ENCODE peak calls at places on chromosomes 1 and 21, in five cellular contexts. One of them, this sample, is unnamed.
A peak's percentile ranks its signal among the peaks of the same experiment; 100 is the strongest.

GRCh38 chr1:211196880-211197279 is 62.3 kb upstream of the RCOR3 start:
- DNase-seq in CD8-positive, alpha-beta T cell: no peak
- DNase-seq in psoas muscle: no peak
- DNase-seq in ovary: no peak
- DNase-seq in esophagus squamous epithelium: no peak
- DNase-seq in this sample: no peak

GRCh38 chr1:236837115-236837514 is 42.0 kb downstream of the MTR start:
- DNase-seq in CD8-positive, alpha-beta T cell: no peak
- DNase-seq in psoas muscle: no peak
- DNase-seq in ovary: no peak
- DNase-seq in esophagus squamous epithelium: no peak
- DNase-seq in this sample: no peak

GRCh38 chr21:38927776-38928175 is 122.0 kb downstream of the ETS2 start:
- DNase-seq in CD8-positive, alpha-beta T cell: no peak
- DNase-seq in psoas muscle: no peak
- DNase-seq in ovary: no peak
- DNase-seq in esophagus squamous epithelium: no peak
- DNase-seq in this sample: no peak

GRCh38 chr1:66396212-66396890 is 137.6 kb upstream of the SGIP1 start:
- DNase-seq in CD8-positive, alpha-beta T cell: no peak
- DNase-seq in psoas muscle: no peak
- DNase-seq in ovary: no peak
- DNase-seq in esophagus squamous epithelium: no peak
- DNase-seq in this sample: no peak

GRCh38 chr1:57824535-57824934 is 400.7 kb upstream of the DAB1 start:
- DNase-seq in CD8-positive, alpha-beta T cell: no peak
- DNase-seq in psoas muscle: no peak
- DNase-seq in ovary: no peak
- DNase-seq in esophagus squamous epithelium: no peak
- DNase-seq in this sample: no peak

GRCh38 chr1:56107278-56107643 is 472.1 kb downstream of the PLPP3 start:
- DNase-seq in CD8-positive, alpha-beta T cell: no peak
- DNase-seq in psoas muscle: no peak
- DNase-seq in ovary: no peak
- DNase-seq in esophagus squamous epithelium: no peak
- DNase-seq in this sample: no peak

GRCh38 chr1:222928212-222928611 is 113.4 kb downstream of the DISP1 start:
- DNase-seq in CD8-positive, alpha-beta T cell: no peak
- DNase-seq in psoas muscle: peak; percentile 64
- DNase-seq in ovary: peak; percentile 44
- DNase-seq in esophagus squamous epithelium: no peak
- DNase-seq in this sample: peak; percentile 45

GRCh38 chr1:47725732-47726495 is 271.3 kb downstream of the TRABD2B start:
- DNase-seq in CD8-positive, alpha-beta T cell: peak; percentile 44
- DNase-seq in psoas muscle: peak; percentile 82
- DNase-seq in ovary: peak; percentile 56
- DNase-seq in esophagus squamous epithelium: no peak
- DNase-seq in this sample: peak; percentile 70

GRCh38 chr1:220528049-220528678 is at the start of gene MARK1:
- DNase-seq in CD8-positive, alpha-beta T cell: no peak
- DNase-seq in psoas muscle: peak; percentile 85
- DNase-seq in ovary: peak; percentile 31
- DNase-seq in esophagus squamous epithelium: no peak
- DNase-seq in this sample: no peak

GRCh38 chr1:61808968-61809367 is 66.7 kb downstream of the PATJ start:
- DNase-seq in CD8-positive, alpha-beta T cell: no peak
- DNase-seq in psoas muscle: no peak
- DNase-seq in ovary: no peak
- DNase-seq in esophagus squamous epithelium: no peak
- DNase-seq in this sample: peak; percentile 32

GRCh38 chr1:2044510-2045319 is 5.5 kb upstream of the PRKCZ start:
- DNase-seq in CD8-positive, alpha-beta T cell: peak; percentile 76
- DNase-seq in psoas muscle: peak; percentile 81
- DNase-seq in ovary: peak; percentile 67
- DNase-seq in esophagus squamous epithelium: no peak
- DNase-seq in this sample: peak; percentile 17

GRCh38 chr1:240611619-240612490 is at the start of gene GREM2:
- DNase-seq in CD8-positive, alpha-beta T cell: peak; percentile 11
- DNase-seq in psoas muscle: peak; percentile 56
- DNase-seq in ovary: peak; percentile 63
- DNase-seq in esophagus squamous epithelium: no peak
- DNase-seq in this sample: peak; percentile 93

GRCh38 chr1:183327429-183328290 is 90.5 kb downstream of the NMNAT2 start:
- DNase-seq in CD8-positive, alpha-beta T cell: no peak
- DNase-seq in psoas muscle: peak; percentile 68
- DNase-seq in ovary: no peak
- DNase-seq in esophagus squamous epithelium: no peak
- DNase-seq in this sample: no peak

GRCh38 chr1:30707412-30708360 is 15.7 kb downstream of the MATN1 start:
- DNase-seq in CD8-positive, alpha-beta T cell: peak; percentile 27
- DNase-seq in psoas muscle: peak; percentile 90
- DNase-seq in ovary: peak; percentile 71
- DNase-seq in esophagus squamous epithelium: no peak
- DNase-seq in this sample: peak; percentile 52

GRCh38 chr21:43290529-43291346 is 121.9 kb downstream of the CRYAA start:
- DNase-seq in CD8-positive, alpha-beta T cell: no peak
- DNase-seq in psoas muscle: peak; percentile 53
- DNase-seq in ovary: peak; percentile 13
- DNase-seq in esophagus squamous epithelium: no peak
- DNase-seq in this sample: no peak

GRCh38 chr1:67214420-67215174 is 48.3 kb downstream of the IL23R start:
- DNase-seq in CD8-positive, alpha-beta T cell: no peak
- DNase-seq in psoas muscle: no peak
- DNase-seq in ovary: no peak
- DNase-seq in esophagus squamous epithelium: no peak
- DNase-seq in this sample: no peak

GRCh38 chr21:31952828-31953227 is 80.0 kb downstream of the HUNK start:
- DNase-seq in CD8-positive, alpha-beta T cell: no peak
- DNase-seq in psoas muscle: no peak
- DNase-seq in ovary: no peak
- DNase-seq in esophagus squamous epithelium: no peak
- DNase-seq in this sample: no peak

GRCh38 chr1:153400244-153400643 is 9.4 kb upstream of the S100A8 start:
- DNase-seq in CD8-positive, alpha-beta T cell: no peak
- DNase-seq in psoas muscle: no peak
- DNase-seq in ovary: no peak
- DNase-seq in esophagus squamous epithelium: no peak
- DNase-seq in this sample: no peak

GRCh38 chr1:190179817-190180216 is 297.8 kb downstream of the BRINP3 start:
- DNase-seq in CD8-positive, alpha-beta T cell: no peak
- DNase-seq in psoas muscle: no peak
- DNase-seq in ovary: no peak
- DNase-seq in esophagus squamous epithelium: no peak
- DNase-seq in this sample: peak; percentile 50

GRCh38 chr1:63642901-63643300 is 49.7 kb downstream of the PGM1 start:
- DNase-seq in CD8-positive, alpha-beta T cell: no peak
- DNase-seq in psoas muscle: no peak
- DNase-seq in ovary: no peak
- DNase-seq in esophagus squamous epithelium: no peak
- DNase-seq in this sample: no peak

GRCh38 chr1:219310181-219310728 is 136.6 kb downstream of the LYPLAL1 start:
- DNase-seq in CD8-positive, alpha-beta T cell: no peak
- DNase-seq in psoas muscle: no peak
- DNase-seq in ovary: no peak
- DNase-seq in esophagus squamous epithelium: no peak
- DNase-seq in this sample: peak; percentile 47

GRCh38 chr1:198672124-198672523 is 33.3 kb downstream of the PTPRC start:
- DNase-seq in CD8-positive, alpha-beta T cell: no peak
- DNase-seq in psoas muscle: no peak
- DNase-seq in ovary: no peak
- DNase-seq in esophagus squamous epithelium: no peak
- DNase-seq in this sample: no peak

GRCh38 chr21:39103689-39104088 is 79.6 kb downstream of the PSMG1 start:
- DNase-seq in CD8-positive, alpha-beta T cell: no peak
- DNase-seq in psoas muscle: no peak
- DNase-seq in ovary: no peak
- DNase-seq in esophagus squamous epithelium: no peak
- DNase-seq in this sample: no peak

GRCh38 chr1:56137829-56138505 is 441.4 kb downstream of the PLPP3 start:
- DNase-seq in CD8-positive, alpha-beta T cell: no peak
- DNase-seq in psoas muscle: no peak
- DNase-seq in ovary: no peak
- DNase-seq in esophagus squamous epithelium: no peak
- DNase-seq in this sample: peak; percentile 68

GRCh38 chr1:34896612-34897011 is 32.8 kb downstream of the DLGAP3 start:
- DNase-seq in CD8-positive, alpha-beta T cell: no peak
- DNase-seq in psoas muscle: no peak
- DNase-seq in ovary: no peak
- DNase-seq in esophagus squamous epithelium: no peak
- DNase-seq in this sample: no peak

GRCh38 chr1:215526147-215526845 is 40.8 kb upstream of the KCTD3 start:
- DNase-seq in CD8-positive, alpha-beta T cell: no peak
- DNase-seq in psoas muscle: no peak
- DNase-seq in ovary: no peak
- DNase-seq in esophagus squamous epithelium: no peak
- DNase-seq in this sample: peak; percentile 58

GRCh38 chr1:215526846-215527151 is 40.3 kb upstream of the KCTD3 start:
- DNase-seq in CD8-positive, alpha-beta T cell: no peak
- DNase-seq in psoas muscle: no peak
- DNase-seq in ovary: no peak
- DNase-seq in esophagus squamous epithelium: no peak
- DNase-seq in this sample: no peak

GRCh38 chr1:215521279-215521678 is 45.8 kb upstream of the KCTD3 start:
- DNase-seq in CD8-positive, alpha-beta T cell: no peak
- DNase-seq in psoas muscle: no peak
- DNase-seq in ovary: no peak
- DNase-seq in esophagus squamous epithelium: no peak
- DNase-seq in this sample: no peak

GRCh38 chr1:215523906-215524305 is 43.2 kb upstream of the KCTD3 start:
- DNase-seq in CD8-positive, alpha-beta T cell: no peak
- DNase-seq in psoas muscle: no peak
- DNase-seq in ovary: no peak
- DNase-seq in esophagus squamous epithelium: no peak
- DNase-seq in this sample: peak; percentile 13

DNA sequence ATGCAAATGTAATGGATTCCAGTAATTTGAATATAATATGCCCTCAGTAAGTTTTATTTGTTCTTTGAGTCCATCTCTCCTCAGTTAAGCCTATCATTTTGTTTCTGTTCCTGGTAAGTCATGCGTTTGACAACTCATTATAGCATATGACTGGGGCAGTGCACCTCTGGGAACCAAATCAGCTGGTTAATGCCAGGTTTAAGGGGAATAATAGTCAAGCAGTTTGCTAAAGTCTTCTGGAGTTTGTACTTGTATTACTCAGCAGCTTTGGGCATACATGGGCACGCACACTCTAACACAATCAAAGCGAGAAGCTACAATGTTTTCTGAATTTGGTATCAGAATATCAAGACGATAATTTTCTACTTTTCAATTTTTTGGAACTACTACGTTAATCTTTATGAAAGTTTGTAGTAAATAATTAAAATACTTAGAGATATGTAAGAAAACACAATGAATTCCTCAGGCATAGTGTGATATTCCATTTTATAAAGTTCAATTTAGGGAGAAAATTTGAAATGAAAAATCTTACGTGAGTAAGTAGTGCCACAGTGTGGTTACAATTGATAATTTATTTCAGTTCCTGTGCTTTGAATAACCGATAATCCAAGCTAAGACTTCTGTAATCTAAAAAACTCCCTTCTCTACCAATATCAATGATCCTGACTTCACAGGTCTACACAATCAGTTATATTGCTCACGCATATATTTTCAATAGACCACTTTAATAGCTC is 43.8 kb upstream of the KCTD3 start:
- DNase-seq in CD8-positive, alpha-beta T cell: no peak
- DNase-seq in psoas muscle: no peak
- DNase-seq in ovary: no peak
- DNase-seq in esophagus squamous epithelium: no peak
- DNase-seq in this sample: peak; percentile 25
- TF ChIP-seq CTCF in CD8-positive, alpha-beta T cell: no peak
- TF ChIP-seq CTCF in psoas muscle: peak; percentile 10
- TF ChIP-seq CTCF in ovary: no peak
- TF ChIP-seq CTCF in esophagus squamous epithelium: no peak
- TF ChIP-seq CTCF in this sample: peak; percentile 15

DNA sequence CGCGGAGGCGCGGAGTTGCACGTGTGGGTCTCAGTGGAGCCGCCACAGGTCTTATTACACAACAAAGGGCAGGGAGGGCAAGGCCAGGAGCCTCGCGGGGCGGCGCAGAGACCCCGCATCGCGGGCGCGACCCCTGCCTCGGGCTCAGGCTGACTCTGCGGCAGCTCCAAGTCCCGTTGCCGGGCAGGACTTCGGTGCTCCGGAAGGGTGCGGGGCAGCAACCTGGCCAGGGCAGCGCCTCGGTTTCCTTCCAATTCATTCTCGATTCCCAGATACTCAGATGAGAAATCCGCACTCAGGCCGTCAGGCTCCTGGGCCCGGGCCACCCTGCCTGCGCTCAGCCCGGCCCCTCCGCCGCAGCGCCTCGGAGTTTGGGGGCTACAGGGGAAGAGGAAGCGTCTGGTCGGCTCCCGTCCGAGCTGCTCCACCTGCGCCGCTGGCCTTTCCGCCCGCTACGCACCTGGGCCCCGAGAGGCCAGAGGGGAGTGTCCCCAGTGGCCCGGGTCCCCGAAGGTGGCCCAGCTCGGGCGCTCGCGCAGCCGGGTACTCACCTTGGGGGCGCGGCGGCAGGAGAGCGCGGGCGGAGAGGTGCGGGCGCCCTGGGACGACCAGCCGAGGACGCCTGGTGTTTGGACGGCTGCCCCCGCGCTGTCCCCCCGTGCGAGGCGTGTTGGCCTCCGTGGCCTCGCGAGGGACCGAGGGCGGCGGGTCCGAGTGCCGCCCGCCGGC is 1.2 kb upstream of the PRDM16 start:
- DNase-seq in CD8-positive, alpha-beta T cell: no peak
- DNase-seq in psoas muscle: no peak
- DNase-seq in ovary: no peak
- DNase-seq in esophagus squamous epithelium: no peak
- DNase-seq in this sample: no peak
- H3K4me3 ChIP-seq in CD8-positive, alpha-beta T cell: no peak overlapping the region
- H3K4me3 ChIP-seq in psoas muscle: peak overlapping the region; percentile 53
- H3K4me3 ChIP-seq in ovary: peak overlapping the region; percentile 43
- H3K4me3 ChIP-seq in esophagus squamous epithelium: peak overlapping the region; percentile 8
- H3K4me3 ChIP-seq in this sample: peak overlapping the region; percentile 43

GRCh38 chr1:232211149-232211548 is 418.8 kb downstream of the SIPA1L2 start:
- DNase-seq in CD8-positive, alpha-beta T cell: no peak
- DNase-seq in psoas muscle: no peak
- DNase-seq in ovary: no peak
- DNase-seq in esophagus squamous epithelium: no peak
- DNase-seq in this sample: no peak
- TF ChIP-seq CTCF in CD8-positive, alpha-beta T cell: no peak
- TF ChIP-seq CTCF in psoas muscle: no peak
- TF ChIP-seq CTCF in ovary: no peak
- TF ChIP-seq CTCF in esophagus squamous epithelium: no peak
- TF ChIP-seq CTCF in this sample: peak; percentile 47

GRCh38 chr21:44846201-44846484 is 27.3 kb downstream of the PTTG1IP start:
- DNase-seq in CD8-positive, alpha-beta T cell: no peak
- DNase-seq in psoas muscle: no peak
- DNase-seq in ovary: no peak
- DNase-seq in esophagus squamous epithelium: no peak
- DNase-seq in this sample: peak; percentile 24

GRCh38 chr21:44842087-44842486 is 24.2 kb upstream of the SUMO3 start:
- DNase-seq in CD8-positive, alpha-beta T cell: no peak
- DNase-seq in psoas muscle: no peak
- DNase-seq in ovary: no peak
- DNase-seq in esophagus squamous epithelium: no peak
- DNase-seq in this sample: no peak

GRCh38 chr21:44845418-44846200 is 27.7 kb upstream of the SUMO3 start:
- DNase-seq in CD8-positive, alpha-beta T cell: peak; percentile 30
- DNase-seq in psoas muscle: peak; percentile 81
- DNase-seq in ovary: no peak
- DNase-seq in esophagus squamous epithelium: no peak
- DNase-seq in this sample: peak; percentile 48

GRCh38 chr21:44842721-44843445 is 25.0 kb upstream of the SUMO3 start:
- DNase-seq in CD8-positive, alpha-beta T cell: no peak
- DNase-seq in psoas muscle: no peak
- DNase-seq in ovary: no peak
- DNase-seq in esophagus squamous epithelium: no peak
- DNase-seq in this sample: no peak

GRCh38 chr21:44844256-44844655 is 26.4 kb upstream of the SUMO3 start:
- DNase-seq in CD8-positive, alpha-beta T cell: no peak
- DNase-seq in psoas muscle: no peak
- DNase-seq in ovary: no peak
- DNase-seq in esophagus squamous epithelium: no peak
- DNase-seq in this sample: no peak
- H3K4me3 ChIP-seq in CD8-positive, alpha-beta T cell: no peak overlapping the region
- H3K4me3 ChIP-seq in psoas muscle: no peak overlapping the region
- H3K4me3 ChIP-seq in ovary: no peak overlapping the region
- H3K4me3 ChIP-seq in esophagus squamous epithelium: no peak overlapping the region
- H3K4me3 ChIP-seq in this sample: no peak overlapping the region

This sample was measured in astrocyte of the spinal cord.